ENCODE peak calls at places on chromosome 19, in nine cellular contexts. One of them, this sample, is unnamed.

GRCh38 chr19:11106477-11106876 is 17.2 kb downstream of the LDLR start:
- DNase-seq in NCI-H82: no peak
- DNase-seq in posterior cingulate gyrus: no peak
- DNase-seq in CD4-positive, alpha-beta T cell: no peak
- DNase-seq in NCI-H2107: no peak
- DNase-seq in HEK293T: no peak
- DNase-seq in ecto neural progenitor cell: no peak
- DNase-seq in right cardiac atrium: peak; percentile 80
- DNase-seq in hepatocyte: no peak
- DNase-seq in this sample: no peak

GRCh38 chr19:29871143-29871542 is 59.4 kb downstream of the CCNE1 start:
- DNase-seq in NCI-H82: no peak
- DNase-seq in posterior cingulate gyrus: no peak
- DNase-seq in CD4-positive, alpha-beta T cell: no peak
- DNase-seq in NCI-H2107: no peak
- DNase-seq in HEK293T: no peak
- DNase-seq in ecto neural progenitor cell: no peak
- DNase-seq in right cardiac atrium: no peak
- DNase-seq in hepatocyte: peak; percentile 44
- DNase-seq in this sample: no peak

GRCh38 chr19:19747357-19748220 is 14.7 kb upstream of the ZNF14 start:
- DNase-seq in NCI-H82: no peak
- DNase-seq in posterior cingulate gyrus: no peak
- DNase-seq in CD4-positive, alpha-beta T cell: no peak
- DNase-seq in NCI-H2107: no peak
- DNase-seq in HEK293T: no peak
- DNase-seq in ecto neural progenitor cell: peak; percentile 38
- DNase-seq in right cardiac atrium: peak; percentile 28
- DNase-seq in hepatocyte: no peak
- DNase-seq in this sample: no peak

GRCh38 chr19:14471436-14472187 is 3.5 kb downstream of the PTGER1 start:
- DNase-seq in NCI-H82: no peak
- DNase-seq in posterior cingulate gyrus: no peak
- DNase-seq in CD4-positive, alpha-beta T cell: no peak
- DNase-seq in NCI-H2107: no peak
- DNase-seq in HEK293T: peak; percentile 5
- DNase-seq in ecto neural progenitor cell: peak; percentile 50
- DNase-seq in right cardiac atrium: peak; percentile 72
- DNase-seq in hepatocyte: peak; percentile 5
- DNase-seq in this sample: no peak

GRCh38 chr19:1730157-1730556 is 23.1 kb upstream of the ONECUT3 start:
- DNase-seq in NCI-H82: no peak
- DNase-seq in posterior cingulate gyrus: no peak
- DNase-seq in CD4-positive, alpha-beta T cell: no peak
- DNase-seq in NCI-H2107: no peak
- DNase-seq in HEK293T: no peak
- DNase-seq in ecto neural progenitor cell: no peak
- DNase-seq in right cardiac atrium: no peak
- DNase-seq in hepatocyte: no peak
- DNase-seq in this sample: no peak

GRCh38 chr19:11278670-11279069 is 16.3 kb upstream of the DOCK6 start:
- DNase-seq in NCI-H82: no peak
- DNase-seq in posterior cingulate gyrus: no peak
- DNase-seq in CD4-positive, alpha-beta T cell: no peak
- DNase-seq in NCI-H2107: no peak
- DNase-seq in HEK293T: no peak
- DNase-seq in ecto neural progenitor cell: no peak
- DNase-seq in right cardiac atrium: peak; percentile 58
- DNase-seq in hepatocyte: no peak
- DNase-seq in this sample: no peak

GRCh38 chr19:31598730-31599238 is 249.5 kb upstream of the TSHZ3 start:
- DNase-seq in NCI-H82: no peak
- DNase-seq in posterior cingulate gyrus: no peak
- DNase-seq in CD4-positive, alpha-beta T cell: no peak
- DNase-seq in NCI-H2107: no peak
- DNase-seq in HEK293T: no peak
- DNase-seq in ecto neural progenitor cell: no peak
- DNase-seq in right cardiac atrium: no peak
- DNase-seq in hepatocyte: no peak
- DNase-seq in this sample: no peak

GRCh38 chr19:51094696-51095279 is 12.1 kb upstream of the KLK14 start:
- DNase-seq in NCI-H82: peak; percentile 36
- DNase-seq in posterior cingulate gyrus: no peak
- DNase-seq in CD4-positive, alpha-beta T cell: no peak
- DNase-seq in NCI-H2107: no peak
- DNase-seq in HEK293T: peak; percentile 71
- DNase-seq in ecto neural progenitor cell: peak; percentile 85
- DNase-seq in right cardiac atrium: peak; percentile 73
- DNase-seq in hepatocyte: peak; percentile 44
- DNase-seq in this sample: no peak

GRCh38 chr19:3001235-3001800 is 24.0 kb downstream of the TLE6 start:
- DNase-seq in NCI-H82: no peak
- DNase-seq in posterior cingulate gyrus: no peak
- DNase-seq in CD4-positive, alpha-beta T cell: no peak
- DNase-seq in NCI-H2107: no peak
- DNase-seq in HEK293T: no peak
- DNase-seq in ecto neural progenitor cell: no peak
- DNase-seq in right cardiac atrium: no peak
- DNase-seq in hepatocyte: no peak
- DNase-seq in this sample: no peak

GRCh38 chr19:10587022-10587838 is at the start of gene AP1M2:
- DNase-seq in NCI-H82: no peak
- DNase-seq in posterior cingulate gyrus: no peak
- DNase-seq in CD4-positive, alpha-beta T cell: no peak
- DNase-seq in NCI-H2107: no peak
- DNase-seq in HEK293T: no peak
- DNase-seq in ecto neural progenitor cell: no peak
- DNase-seq in right cardiac atrium: no peak
- DNase-seq in hepatocyte: peak; percentile 76
- DNase-seq in this sample: no peak

GRCh38 chr19:13748169-13748884 is 16.0 kb upstream of the MRI1 start:
- DNase-seq in NCI-H82: peak; percentile 53
- DNase-seq in posterior cingulate gyrus: no peak
- DNase-seq in CD4-positive, alpha-beta T cell: peak; percentile 10
- DNase-seq in NCI-H2107: no peak
- DNase-seq in HEK293T: no peak
- DNase-seq in ecto neural progenitor cell: no peak
- DNase-seq in right cardiac atrium: peak; percentile 36
- DNase-seq in hepatocyte: peak; percentile 52
- DNase-seq in this sample: no peak

GRCh38 chr19:47679922-47680857 is 33.0 kb upstream of the EHD2 start:
- DNase-seq in NCI-H82: no peak
- DNase-seq in posterior cingulate gyrus: no peak
- DNase-seq in CD4-positive, alpha-beta T cell: no peak
- DNase-seq in NCI-H2107: no peak
- DNase-seq in HEK293T: no peak
- DNase-seq in ecto neural progenitor cell: no peak
- DNase-seq in right cardiac atrium: no peak
- DNase-seq in hepatocyte: no peak
- DNase-seq in this sample: no peak

GRCh38 chr19:10339380-10339960 is at the start of gene ICAM3:
- DNase-seq in NCI-H82: no peak
- DNase-seq in posterior cingulate gyrus: no peak
- DNase-seq in CD4-positive, alpha-beta T cell: peak; percentile 53
- DNase-seq in NCI-H2107: no peak
- DNase-seq in HEK293T: no peak
- DNase-seq in ecto neural progenitor cell: no peak
- DNase-seq in right cardiac atrium: peak; percentile 63
- DNase-seq in hepatocyte: no peak
- DNase-seq in this sample: peak; percentile 38

GRCh38 chr19:41328818-41329220 is 18.8 kb downstream of the CCDC97 start:
- DNase-seq in NCI-H82: no peak
- DNase-seq in posterior cingulate gyrus: no peak
- DNase-seq in CD4-positive, alpha-beta T cell: no peak
- DNase-seq in NCI-H2107: no peak
- DNase-seq in HEK293T: no peak
- DNase-seq in ecto neural progenitor cell: no peak
- DNase-seq in right cardiac atrium: peak; percentile 63
- DNase-seq in hepatocyte: no peak
- DNase-seq in this sample: no peak

GRCh38 chr19:48964205-48965032 is 690 bp upstream of the FTL start:
- DNase-seq in NCI-H82: peak; percentile 54
- DNase-seq in posterior cingulate gyrus: no peak
- DNase-seq in CD4-positive, alpha-beta T cell: no peak
- DNase-seq in NCI-H2107: no peak
- DNase-seq in HEK293T: no peak
- DNase-seq in ecto neural progenitor cell: no peak
- DNase-seq in right cardiac atrium: no peak
- DNase-seq in hepatocyte: peak; percentile 82
- DNase-seq in this sample: no peak

GRCh38 chr19:1360818-1361461 is 22.8 kb upstream of the NDUFS7 start:
- DNase-seq in NCI-H82: peak; percentile 52
- DNase-seq in posterior cingulate gyrus: peak; percentile 79
- DNase-seq in CD4-positive, alpha-beta T cell: no peak
- DNase-seq in NCI-H2107: no peak
- DNase-seq in HEK293T: peak; percentile 42
- DNase-seq in ecto neural progenitor cell: no peak
- DNase-seq in right cardiac atrium: peak; percentile 92
- DNase-seq in hepatocyte: peak; percentile 37
- DNase-seq in this sample: no peak

GRCh38 chr19:39832341-39833083 is 1.4 kb downstream of the DYRK1B start:
- DNase-seq in NCI-H82: no peak
- DNase-seq in posterior cingulate gyrus: no peak
- DNase-seq in CD4-positive, alpha-beta T cell: no peak
- DNase-seq in NCI-H2107: no peak
- DNase-seq in HEK293T: no peak
- DNase-seq in ecto neural progenitor cell: no peak
- DNase-seq in right cardiac atrium: no peak
- DNase-seq in hepatocyte: no peak
- DNase-seq in this sample: no peak

GRCh38 chr19:2625434-2625833 is 77.1 kb downstream of the GNG7 start:
- DNase-seq in NCI-H82: no peak
- DNase-seq in posterior cingulate gyrus: no peak
- DNase-seq in CD4-positive, alpha-beta T cell: no peak
- DNase-seq in NCI-H2107: no peak
- DNase-seq in HEK293T: no peak
- DNase-seq in ecto neural progenitor cell: no peak
- DNase-seq in right cardiac atrium: peak; percentile 69
- DNase-seq in hepatocyte: no peak
- DNase-seq in this sample: no peak

GRCh38 chr19:34667349-34668076 is 9.4 kb downstream of the SCGB2B2 start:
- DNase-seq in NCI-H82: no peak
- DNase-seq in posterior cingulate gyrus: no peak
- DNase-seq in CD4-positive, alpha-beta T cell: no peak
- DNase-seq in NCI-H2107: no peak
- DNase-seq in HEK293T: no peak
- DNase-seq in ecto neural progenitor cell: no peak
- DNase-seq in right cardiac atrium: no peak
- DNase-seq in hepatocyte: no peak
- DNase-seq in this sample: no peak

GRCh38 chr19:10654610-10655456 is 687 bp downstream of the ILF3 start:
- DNase-seq in NCI-H82: peak; percentile 84
- DNase-seq in posterior cingulate gyrus: peak; percentile 27
- DNase-seq in CD4-positive, alpha-beta T cell: peak; percentile 28
- DNase-seq in NCI-H2107: peak; percentile 34
- DNase-seq in HEK293T: peak; percentile 74
- DNase-seq in ecto neural progenitor cell: peak; percentile 94
- DNase-seq in right cardiac atrium: peak; percentile 82
- DNase-seq in hepatocyte: peak; percentile 75
- DNase-seq in this sample: peak; percentile 72

GRCh38 chr19:15563325-15563794 is 51.7 kb upstream of the CYP4F8 start:
- DNase-seq in NCI-H82: peak; percentile 75
- DNase-seq in posterior cingulate gyrus: no peak
- DNase-seq in CD4-positive, alpha-beta T cell: no peak
- DNase-seq in NCI-H2107: peak; percentile 18
- DNase-seq in HEK293T: no peak
- DNase-seq in ecto neural progenitor cell: no peak
- DNase-seq in right cardiac atrium: peak; percentile 67
- DNase-seq in hepatocyte: no peak
- DNase-seq in this sample: no peak

GRCh38 chr19:29666634-29667389 is 1.6 kb downstream of the PLEKHF1 start:
- DNase-seq in NCI-H82: peak; percentile 65
- DNase-seq in posterior cingulate gyrus: no peak
- DNase-seq in CD4-positive, alpha-beta T cell: no peak
- DNase-seq in NCI-H2107: no peak
- DNase-seq in HEK293T: no peak
- DNase-seq in ecto neural progenitor cell: peak; percentile 71
- DNase-seq in right cardiac atrium: peak; percentile 90
- DNase-seq in hepatocyte: peak; percentile 82
- DNase-seq in this sample: no peak

GRCh38 chr19:46372901-46373572 is 26.1 kb downstream of the PPP5C start:
- DNase-seq in NCI-H82: no peak
- DNase-seq in posterior cingulate gyrus: no peak
- DNase-seq in CD4-positive, alpha-beta T cell: no peak
- DNase-seq in NCI-H2107: no peak
- DNase-seq in HEK293T: no peak
- DNase-seq in ecto neural progenitor cell: no peak
- DNase-seq in right cardiac atrium: no peak
- DNase-seq in hepatocyte: no peak
- DNase-seq in this sample: no peak

GRCh38 chr19:6480843-6481415 is 658 bp downstream of the DENND1C start:
- DNase-seq in NCI-H82: no peak
- DNase-seq in posterior cingulate gyrus: no peak
- DNase-seq in CD4-positive, alpha-beta T cell: no peak
- DNase-seq in NCI-H2107: no peak
- DNase-seq in HEK293T: no peak
- DNase-seq in ecto neural progenitor cell: no peak
- DNase-seq in right cardiac atrium: no peak
- DNase-seq in hepatocyte: no peak
- DNase-seq in this sample: no peak

GRCh38 chr19:10424011-10424637 is 3.8 kb downstream of the PDE4A start:
- DNase-seq in NCI-H82: peak; percentile 84
- DNase-seq in posterior cingulate gyrus: peak; percentile 81
- DNase-seq in CD4-positive, alpha-beta T cell: no peak
- DNase-seq in NCI-H2107: no peak
- DNase-seq in HEK293T: peak; percentile 90
- DNase-seq in ecto neural progenitor cell: peak; percentile 93
- DNase-seq in right cardiac atrium: peak; percentile 93
- DNase-seq in hepatocyte: peak; percentile 84
- DNase-seq in this sample: no peak

GRCh38 chr19:53898680-53899341 is 10.3 kb upstream of the CACNG7 start:
- DNase-seq in NCI-H82: peak; percentile 61
- DNase-seq in posterior cingulate gyrus: no peak
- DNase-seq in CD4-positive, alpha-beta T cell: no peak
- DNase-seq in NCI-H2107: no peak
- DNase-seq in HEK293T: peak; percentile 88
- DNase-seq in ecto neural progenitor cell: peak; percentile 93
- DNase-seq in right cardiac atrium: no peak
- DNase-seq in hepatocyte: no peak
- DNase-seq in this sample: no peak